ENCODE peak calls at places on chromosomes 1 and 21, in four cellular contexts. E is SK-N-SH, B is K562, R is H1. Y is an unnamed sample.

GRCh38 chr1:7570311-7570710 is 200.8 kb upstream of the VAMP3 start:
- DNase-seq in E (no peak), B (no peak), R (no peak), Y (no peak)

GRCh38 chr1:22285545-22286396 is 142.9 kb upstream of the WNT4 start:
- DNase-seq in E (peak; percentile 28), B (peak; percentile 92), R (no peak), Y (no peak)

GRCh38 chr21:43880111-43880985 is 15.3 kb downstream of the AGPAT3 start:
- DNase-seq in E (no peak), B (no peak), R (no peak), Y (no peak)

GRCh38 chr1:64961923-64962322 is 4.4 kb downstream of the JAK1 start:
- DNase-seq in E (no peak), B (no peak), R (no peak), Y (no peak)

GRCh38 chr1:9100471-9101043 is 28.3 kb downstream of the GPR157 start:
- DNase-seq in E (no peak), B (no peak), R (no peak), Y (no peak)

GRCh38 chr21:33007747-33008146 is 18.0 kb upstream of the OLIG2 start:
- DNase-seq in E (no peak), B (no peak), R (no peak), Y (no peak)

GRCh38 chr21:40616377-40616704 is 230.6 kb downstream of the DSCAM start:
- DNase-seq in E (no peak), B (no peak), R (no peak), Y (no peak)

GRCh38 chr21:45584786-45585185 is 42.5 kb upstream of the SLC19A1 start:
- DNase-seq in E (no peak), B (no peak), R (no peak), Y (no peak)

GRCh38 chr1:201217146-201217545 is 26.5 kb downstream of the IGFN1 start:
- DNase-seq in E (no peak), B (no peak), R (peak; percentile 19), Y (no peak)

GRCh38 chr1:243388276-243388675 is 132.4 kb downstream of the SDCCAG8 start:
- DNase-seq in E (no peak), B (no peak), R (no peak), Y (no peak)

GRCh38 chr1:11787251-11787803 is 18.4 kb downstream of the MTHFR start:
- DNase-seq in E (no peak), B (no peak), R (peak; percentile 73), Y (peak; percentile 68)
- TF ChIP-seq TEAD4 in E (no peak), B (no peak), R (peak; percentile 67), Y (no peak)

GRCh38 chr1:229619614-229620013 is 6.3 kb downstream of the TAF5L start:
- DNase-seq in E (no peak), B (no peak), R (no peak), Y (no peak)

GRCh38 chr1:229623838-229624237 is 2.1 kb downstream of the TAF5L start:
- DNase-seq in E (no peak), B (no peak), R (no peak), Y (no peak)

GRCh38 chr1:229623225-229623624 is 2.7 kb downstream of the TAF5L start:
- DNase-seq in E (no peak), B (no peak), R (no peak), Y (no peak)

GRCh38 chr1:229620876-229621275 is 5.0 kb downstream of the TAF5L start:
- DNase-seq in E (no peak), B (no peak), R (no peak), Y (no peak)

DNA sequence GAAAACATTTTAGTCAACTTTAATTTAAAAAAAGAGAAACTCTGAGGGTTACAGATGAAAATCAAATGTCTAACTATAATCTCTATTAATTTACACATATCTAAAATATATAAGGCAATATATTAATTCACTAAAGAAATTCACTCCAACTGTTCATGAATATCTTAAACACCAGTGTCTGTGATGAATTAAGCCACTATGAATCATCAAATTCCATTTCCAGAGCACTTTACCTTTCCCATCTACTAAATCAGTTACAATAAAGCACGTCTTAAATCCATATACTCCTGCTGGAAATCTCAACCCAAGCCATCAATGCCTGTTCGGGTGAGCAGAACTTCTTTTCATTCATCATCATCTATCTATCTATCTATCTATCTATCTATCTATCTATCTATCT is 4.3 kb downstream of the TAF5L start:
- DNase-seq in E (no peak), B (no peak), R (no peak), Y (no peak)
- TF ChIP-seq TEAD4 in E (no peak), B (no peak), R (no peak), Y (no peak)

GRCh38 chr1:19047373-19047772 is 90.9 kb upstream of the IFFO2 start:
- DNase-seq in E (no peak), B (no peak), R (no peak), Y (no peak)

GRCh38 chr1:19046972-19047371 is 90.5 kb upstream of the IFFO2 start:
- DNase-seq in E (no peak), B (no peak), R (no peak), Y (no peak)

GRCh38 chr1:19045898-19046889 is 89.7 kb upstream of the IFFO2 start:
- DNase-seq in E (peak; percentile 4), B (no peak), R (no peak), Y (no peak)

GRCh38 chr1:19049128-19049768 is 92.8 kb upstream of the IFFO2 start:
- DNase-seq in E (no peak), B (no peak), R (no peak), Y (no peak)

DNA sequence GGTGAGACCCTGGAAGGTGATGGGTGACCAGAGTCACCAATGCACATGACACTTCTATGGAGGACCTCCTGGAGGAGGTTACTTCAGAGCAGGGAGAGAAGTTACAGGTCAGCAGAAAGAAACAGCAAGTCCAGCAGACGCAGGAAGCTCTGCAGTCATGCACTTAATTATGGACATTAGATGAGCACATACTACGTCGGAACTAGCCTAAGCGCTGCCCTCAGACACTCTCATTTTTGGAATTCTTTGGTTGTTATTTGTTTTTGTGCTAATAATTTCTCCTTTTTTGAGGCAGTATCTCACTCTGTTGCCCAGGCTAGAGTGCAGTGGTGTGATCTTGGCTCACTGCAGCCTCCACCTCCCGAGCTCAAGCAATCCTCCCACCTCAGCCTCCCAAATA is 93.3 kb upstream of the IFFO2 start:
- DNase-seq in E (no peak), B (no peak), R (no peak), Y (no peak)
- TF ChIP-seq TEAD4 in E (no peak), B (no peak), R (no peak), Y (no peak)

GRCh38 chr1:14681182-14681581 is 82.7 kb downstream of the KAZN start:
- DNase-seq in E (no peak), B (no peak), R (no peak), Y (no peak)
- TF ChIP-seq TEAD4 in E (no peak), B (no peak), R (no peak), Y (no peak)

DNA sequence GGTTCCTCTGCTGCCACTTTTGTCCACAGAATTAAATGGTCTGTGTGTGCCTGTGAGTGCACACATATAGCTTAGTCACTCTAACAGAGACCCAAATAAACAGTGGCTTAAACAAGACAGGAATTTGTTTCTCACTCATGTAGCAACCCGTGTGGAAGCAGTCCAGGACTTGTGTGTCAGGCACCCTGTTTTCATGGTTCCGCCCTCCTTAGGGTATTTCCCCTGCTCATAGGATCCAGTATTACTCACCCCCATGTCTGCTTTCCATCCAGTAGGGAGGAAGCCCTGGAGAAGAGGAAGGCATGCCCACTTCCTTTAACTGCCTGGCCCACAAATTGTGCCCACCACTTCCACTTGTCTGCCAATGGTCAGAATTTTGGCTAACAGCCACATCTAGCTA is 41.3 kb upstream of the TACSTD2 start:
- DNase-seq in E (no peak), B (no peak), R (no peak), Y (no peak)
- TF ChIP-seq TEAD4 in E (no peak), B (no peak), R (no peak), Y (no peak)

DNA sequence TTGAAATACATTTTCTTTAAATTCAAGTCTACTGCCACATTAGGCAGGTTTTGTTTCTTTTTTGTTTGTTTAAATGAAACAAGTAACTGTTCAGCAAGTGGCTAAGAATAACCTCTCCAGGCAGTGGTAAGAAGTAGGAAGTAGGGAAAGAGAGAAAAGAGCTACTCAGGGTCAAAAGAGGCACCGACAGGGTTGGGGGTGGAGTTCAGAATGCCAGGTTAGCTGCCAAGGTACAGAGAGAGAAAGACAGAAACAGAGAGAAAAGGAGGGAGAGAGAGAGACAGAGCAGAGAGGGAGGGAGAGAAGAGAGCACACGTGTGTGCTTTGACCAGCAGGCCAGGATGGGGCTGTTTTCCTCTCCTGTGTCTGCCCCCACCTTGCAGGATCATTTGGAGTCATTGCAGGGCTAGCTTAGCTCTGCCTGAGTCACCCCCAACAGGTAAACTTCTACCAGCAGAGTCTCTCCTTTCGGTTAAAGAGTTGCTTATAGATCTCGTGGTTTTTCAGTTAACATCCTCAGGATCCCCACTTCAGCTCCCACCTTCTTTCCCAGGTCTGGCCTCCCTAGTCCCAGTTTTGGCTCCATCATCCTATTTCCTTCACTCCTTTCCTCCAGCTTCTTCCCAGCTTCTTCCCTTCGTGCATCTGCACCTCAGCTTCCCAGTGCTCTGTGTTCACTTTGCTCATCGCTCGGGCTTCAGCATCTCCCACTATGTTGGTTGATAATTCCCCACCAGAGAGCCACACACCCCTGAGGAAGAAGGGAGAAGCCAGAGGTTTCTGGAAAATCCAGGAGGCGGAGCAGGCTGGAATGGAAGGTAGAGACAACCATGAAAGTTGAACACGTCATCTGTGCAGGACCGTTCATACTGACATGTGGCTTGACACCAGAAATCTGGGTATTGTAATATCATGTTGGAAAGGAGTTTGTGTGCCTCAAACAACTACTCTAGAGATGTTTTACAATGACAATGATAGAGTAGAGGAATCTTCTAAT is 21.8 kb upstream of the RAB4A start:
- DNase-seq in E (no peak), B (no peak), R (no peak), Y (no peak)
- TF ChIP-seq TEAD4 in E (no peak), B (no peak), R (no peak), Y (no peak)

Y was measured in WTC11.